ENCODE peak calls at places on chromosome 14, in seven cellular contexts. J is HuH-7.5, F is pancreas, Y is psoas muscle, X is H4, E is globus pallidus, L is GM13977. V is an unnamed sample.

GRCh38 chr14:90495357-90496276 is 98.8 kb downstream of the CALM1 start:
- DNase-seq in J (peak; percentile 76), F (peak; percentile 45), Y (no peak), X (peak; percentile 43), E (no peak), L (peak; percentile 83), V (no peak)

GRCh38 chr14:49971156-49972141 is 78.6 kb downstream of the ARF6 start:
- DNase-seq in J (no peak), F (no peak), Y (no peak), X (no peak), E (no peak), L (peak; percentile 65), V (no peak)

GRCh38 chr14:60485600-60486251 is at the start of gene C14orf39:
- DNase-seq in J (no peak), F (no peak), Y (peak; percentile 55), X (no peak), E (no peak), L (peak; percentile 24), V (no peak)

GRCh38 chr14:72503271-72503670 is 390.6 kb downstream of the DPF3 start:
- DNase-seq in J (no peak), F (no peak), Y (no peak), X (no peak), E (no peak), L (no peak), V (no peak)

GRCh38 chr14:55127491-55127951 is 1.5 kb upstream of the LGALS3 start:
- DNase-seq in J (no peak), F (no peak), Y (no peak), X (no peak), E (no peak), L (no peak), V (no peak)

GRCh38 chr14:94037954-94038353 is 11.8 kb downstream of the OTUB2 start:
- DNase-seq in J (no peak), F (no peak), Y (no peak), X (no peak), E (no peak), L (no peak), V (no peak)

GRCh38 chr14:53634793-53635192 is 321.8 kb downstream of the BMP4 start:
- DNase-seq in J (no peak), F (no peak), Y (no peak), X (no peak), E (no peak), L (no peak), V (no peak)

GRCh38 chr14:69716483-69717187 is 50.3 kb upstream of the SRSF5 start:
- DNase-seq in J (no peak), F (no peak), Y (no peak), X (peak; percentile 72), E (no peak), L (peak; percentile 39), V (no peak)

GRCh38 chr14:52862652-52863338 is 71.4 kb upstream of the GNPNAT1 start:
- DNase-seq in J (no peak), F (no peak), Y (no peak), X (peak; percentile 48), E (no peak), L (no peak), V (peak; percentile 29)

GRCh38 chr14:92386637-92387036 is 63.7 kb downstream of the SLC24A4 start:
- DNase-seq in J (peak; percentile 37), F (no peak), Y (no peak), X (no peak), E (no peak), L (no peak), V (no peak)

V was measured in SW 1271.